ENCODE peak calls at places on chromosomes 4 and X, in ten cellular contexts. P, J, V, D, T, S, L, N, R and K are unnamed samples.

GRCh38 chrX:105313596-105313995 is 93.1 kb upstream of the TEX13A start:
- DNase-seq in P (no peak), J (no peak), V (no peak), D (no peak), T (no peak), S (no peak), L (no peak), N (no peak), R (no peak), K (no peak)

GRCh38 chrX:96722793-96723192 is 38.2 kb downstream of the DIAPH2 start:
- DNase-seq in P (peak; percentile 5), J (no peak), V (no peak), D (no peak), T (no peak), S (no peak), L (no peak), N (no peak), R (no peak), K (no peak)

GRCh38 chrX:39869846-39870601 is 227.7 kb downstream of the BCOR start:
- DNase-seq in P (no peak), J (no peak), V (peak; percentile 10), D (no peak), T (no peak), S (no peak), L (no peak), N (no peak), R (no peak), K (no peak)

GRCh38 chr4:80184791-80185756 is 12.2 kb upstream of the PRDM8 start:
- DNase-seq in P (no peak), J (no peak), V (no peak), D (no peak), T (no peak), S (no peak), L (no peak), N (no peak), R (no peak), K (no peak)

GRCh38 chr4:56704074-56704473 is 23.0 kb upstream of the HOPX start:
- DNase-seq in P (no peak), J (no peak), V (no peak), D (no peak), T (no peak), S (no peak), L (no peak), N (no peak), R (no peak), K (no peak)

GRCh38 chr4:99690990-99691389 is 33.4 kb upstream of the C4orf54 start:
- DNase-seq in P (no peak), J (no peak), V (no peak), D (no peak), T (no peak), S (no peak), L (no peak), N (no peak), R (no peak), K (no peak)

GRCh38 chr4:69984030-69984443 is 11.7 kb upstream of the STATH start:
- DNase-seq in P (peak; percentile 5), J (no peak), V (no peak), D (no peak), T (peak; percentile 64), S (no peak), L (no peak), N (no peak), R (no peak), K (no peak)

GRCh38 chrX:94204524-94204923 is 530.5 kb downstream of the FAM133A start:
- DNase-seq in P (peak; percentile 22), J (no peak), V (no peak), D (no peak), T (no peak), S (no peak), L (no peak), N (no peak), R (no peak), K (no peak)

GRCh38 chr4:119296356-119296755 is 25.6 kb downstream of the FABP2 start:
- DNase-seq in P (no peak), J (no peak), V (no peak), D (no peak), T (no peak), S (no peak), L (no peak), N (no peak), R (no peak), K (no peak)

GRCh38 chr4:185128272-185129119 is 14.6 kb upstream of the SLC25A4 start:
- DNase-seq in P (peak; percentile 59), J (peak; percentile 72), V (peak; percentile 40), D (peak; percentile 52), T (peak; percentile 26), S (peak; percentile 26), L (no peak), N (peak; percentile 50), R (no peak), K (no peak)

GRCh38 chrX:44503550-44503949 is 39.1 kb downstream of the FUNDC1 start:
- DNase-seq in P (no peak), J (no peak), V (no peak), D (no peak), T (no peak), S (no peak), L (no peak), N (no peak), R (no peak), K (no peak)

GRCh38 chr4:153151535-153152452 is 52.4 kb upstream of the TRIM2 start:
- DNase-seq in P (peak; percentile 66), J (peak; percentile 89), V (no peak), D (peak; percentile 70), T (peak; percentile 92), S (no peak), L (no peak), N (no peak), R (no peak), K (no peak)

GRCh38 chr4:7524064-7524682 is 89.4 kb upstream of the PSAPL1 start:
- DNase-seq in P (no peak), J (no peak), V (no peak), D (no peak), T (no peak), S (no peak), L (no peak), N (no peak), R (no peak), K (no peak)

GRCh38 chrX:79266702-79267101 is 100.4 kb downstream of the ITM2A start:
- DNase-seq in P (no peak), J (no peak), V (no peak), D (no peak), T (no peak), S (no peak), L (no peak), N (no peak), R (no peak), K (no peak)

GRCh38 chr4:112277705-112278448 is 7.8 kb downstream of the TIFA start:
- DNase-seq in P (peak; percentile 97), J (no peak), V (no peak), D (no peak), T (no peak), S (no peak), L (no peak), N (no peak), R (no peak), K (no peak)

GRCh38 chr4:5051692-5052423 is 578 bp downstream of the STK32B start:
- DNase-seq in P (no peak), J (peak; percentile 68), V (peak; percentile 33), D (peak; percentile 59), T (no peak), S (no peak), L (no peak), N (no peak), R (peak; percentile 68), K (no peak)
- H3K4me3 ChIP-seq in P (peak overlapping the region; percentile 65), J (peak overlapping the region; percentile 60), V (peak overlapping the region; percentile 63), D (peak overlapping the region; percentile 40), T (peak overlapping the region; percentile 75), S (peak overlapping the region; percentile 70), L (no peak overlapping the region), N (no peak overlapping the region), R (peak overlapping the region; percentile 63), K (peak overlapping the region; percentile 51)

GRCh38 chr4:88009871-88010270 is 2.4 kb downstream of the PKD2 start:
- DNase-seq in P (no peak), J (no peak), V (no peak), D (no peak), T (no peak), S (no peak), L (no peak), N (no peak), R (no peak), K (no peak)
- H3K4me1 ChIP-seq in P (peaks cover 5% of the 10 kb centered on the region), J (peaks cover 32% of the 10 kb centered on the region), V (peaks cover 46% of the 10 kb centered on the region), D (peaks cover 2% of the 10 kb centered on the region), T (peaks cover 9% of the 10 kb centered on the region), S (peaks cover 46% of the 10 kb centered on the region), L (peaks cover 18% of the 10 kb centered on the region), N (peaks cover 13% of the 10 kb centered on the region), R (no peaks in the 10 kb centered on the region), K (peaks cover 7% of the 10 kb centered on the region)

GRCh38 chrX:87518504-87518903 is 902 bp downstream of the KLHL4 start:
- DNase-seq in P (no peak), J (no peak), V (no peak), D (no peak), T (no peak), S (no peak), L (no peak), N (no peak), R (no peak), K (no peak)
- H3K4me3 ChIP-seq in P (no peak overlapping the region), J (peak overlapping the region; percentile 19), V (peak overlapping the region; percentile 53), D (peak overlapping the region; percentile 46), T (peak overlapping the region; percentile 13), S (peak overlapping the region; percentile 61), L (no peak overlapping the region), N (no peak overlapping the region), R (peak overlapping the region; percentile 41), K (peak overlapping the region; percentile 94)

GRCh38 chr4:169253087-169253675 is 17.6 kb downstream of the SH3RF1 start:
- DNase-seq in P (peak; percentile 37), J (no peak), V (no peak), D (no peak), T (no peak), S (no peak), L (no peak), N (no peak), R (no peak), K (no peak)

GRCh38 chr4:169256856-169257756 is 13.7 kb downstream of the SH3RF1 start:
- DNase-seq in P (no peak), J (no peak), V (no peak), D (no peak), T (no peak), S (no peak), L (no peak), N (no peak), R (no peak), K (no peak)

GRCh38 chr4:169254546-169254983 is 16.2 kb downstream of the SH3RF1 start:
- DNase-seq in P (no peak), J (no peak), V (no peak), D (peak; percentile 59), T (no peak), S (no peak), L (peak; percentile 62), N (peak; percentile 64), R (no peak), K (no peak)

GRCh38 chr4:169253904-169254303 is 16.9 kb downstream of the SH3RF1 start:
- DNase-seq in P (no peak), J (no peak), V (no peak), D (no peak), T (no peak), S (no peak), L (no peak), N (no peak), R (no peak), K (no peak)

DNA sequence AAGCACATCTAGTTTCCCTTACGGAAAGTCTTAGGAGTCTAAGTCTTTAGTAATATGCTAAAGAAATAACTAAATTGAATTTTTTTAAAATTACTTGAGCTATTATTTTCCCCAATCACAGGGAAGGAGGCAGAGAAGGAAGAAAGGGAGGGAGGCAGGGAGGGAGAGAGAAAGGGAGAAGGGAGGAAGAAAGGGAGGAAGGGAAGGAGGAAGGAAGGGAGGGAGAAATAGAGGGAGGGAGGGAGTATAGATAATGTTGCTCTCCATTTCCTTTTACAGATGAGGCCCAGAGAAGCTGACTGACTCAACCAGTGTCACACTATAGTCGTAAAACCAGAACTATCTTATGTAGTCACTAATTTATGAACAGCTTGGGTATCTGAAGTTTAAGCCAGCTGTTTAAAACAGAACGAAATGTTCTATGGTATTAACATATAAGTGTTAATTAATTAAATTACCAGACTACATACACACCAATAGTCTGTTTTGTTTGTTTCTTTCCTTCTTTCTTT is 14.6 kb downstream of the SH3RF1 start:
- DNase-seq in P (no peak), J (no peak), V (no peak), D (no peak), T (no peak), S (no peak), L (no peak), N (no peak), R (no peak), K (no peak)
- H3K4me1 ChIP-seq in P (peaks cover 8% of the 10 kb centered on the region), J (peaks cover 86% of the 10 kb centered on the region), V (peaks cover 93% of the 10 kb centered on the region), D (peaks cover 9% of the 10 kb centered on the region), T (peaks cover 61% of the 10 kb centered on the region), S (peaks cover 88% of the 10 kb centered on the region), L (peaks cover 99% of the 10 kb centered on the region), N (peaks cover 39% of the 10 kb centered on the region), R (no peaks in the 10 kb centered on the region), K (peaks cover 39% of the 10 kb centered on the region)